ENCODE peak calls at places on chromosomes 11 and 22, in eight cellular contexts. Q is heart right ventricle; Z is pancreas; A is DND-41; B is effector memory CD4-positive, alpha-beta T cell; T is stomach; K is CD4-positive, CD25-positive, alpha-beta regulatory T cell; I is A549. R is an unnamed sample.
A peak's percentile ranks its signal among the peaks of the same experiment; 100 is the strongest.

GRCh38 chr11:118530180-118530682 is 761 bp upstream of the TMEM25 start:
- DNase-seq in Q (no peak), Z (no peak), A (no peak), B (no peak), T (peak; percentile 37), K (no peak), I (no peak), R (no peak)

GRCh38 chr11:103326070-103326794 is 217.0 kb downstream of the DYNC2H1 start:
- DNase-seq in Q (peak; percentile 42), Z (no peak), A (peak; percentile 52), B (no peak), T (no peak), K (no peak), I (peak; percentile 63), R (peak; percentile 54)

GRCh38 chr22:44025171-44026065 is 1.3 kb downstream of the PARVB start:
- DNase-seq in Q (no peak), Z (no peak), A (no peak), B (no peak), T (peak; percentile 45), K (no peak), I (no peak), R (no peak)

GRCh38 chr22:48276933-48277867 is 1514.8 kb downstream of the TBC1D22A start:
- DNase-seq in Q (no peak), Z (no peak), A (no peak), B (no peak), T (no peak), K (no peak), I (no peak), R (no peak)

GRCh38 chr11:73195191-73196007 is 22.7 kb upstream of the P2RY2 start:
- DNase-seq in Q (no peak), Z (no peak), A (no peak), B (no peak), T (peak; percentile 22), K (no peak), I (peak; percentile 82), R (no peak)

GRCh38 chr11:645536-645935 is 8.5 kb downstream of the DRD4 start:
- DNase-seq in Q (no peak), Z (no peak), A (no peak), B (no peak), T (no peak), K (no peak), I (no peak), R (no peak)

GRCh38 chr11:121670792-121671275 is 218.1 kb upstream of the SORL1-AS1 start:
- DNase-seq in Q (no peak), Z (no peak), A (no peak), B (no peak), T (no peak), K (no peak), I (no peak), R (no peak)

GRCh38 chr11:73982595-73982989 is at the start of gene UCP2:
- DNase-seq in Q (peak; percentile 75), Z (peak; percentile 91), A (peak; percentile 92), B (peak; percentile 74), T (peak; percentile 91), K (peak; percentile 81), I (no peak), R (peak; percentile 77)

GRCh38 chr11:110355011-110355744 is 58.8 kb upstream of the RDX start:
- DNase-seq in Q (no peak), Z (no peak), A (no peak), B (no peak), T (no peak), K (no peak), I (peak; percentile 14), R (no peak)

GRCh38 chr22:29914165-29914564 is 31.2 kb downstream of the MTMR3 start:
- DNase-seq in Q (no peak), Z (no peak), A (no peak), B (no peak), T (no peak), K (no peak), I (no peak), R (no peak)

GRCh38 chr11:108628812-108629211 is 35.2 kb upstream of the EXPH5 start:
- DNase-seq in Q (no peak), Z (no peak), A (no peak), B (no peak), T (no peak), K (no peak), I (no peak), R (no peak)

GRCh38 chr22:20136603-20136873 is 4.9 kb downstream of the ZDHHC8 start:
- DNase-seq in Q (no peak), Z (no peak), A (no peak), B (no peak), T (no peak), K (no peak), I (no peak), R (no peak)

GRCh38 chr11:130781906-130782305 is 134.4 kb downstream of the SNX19 start:
- DNase-seq in Q (no peak), Z (no peak), A (no peak), B (no peak), T (no peak), K (no peak), I (peak; percentile 21), R (no peak)

GRCh38 chr11:103608566-103608965 is 427.9 kb upstream of the DDI1 start:
- DNase-seq in Q (no peak), Z (no peak), A (no peak), B (no peak), T (no peak), K (no peak), I (no peak), R (no peak)

GRCh38 chr11:45754261-45754709 is 50.7 kb upstream of the SLC35C1 start:
- DNase-seq in Q (peak; percentile 59), Z (no peak), A (no peak), B (no peak), T (no peak), K (no peak), I (no peak), R (no peak)

GRCh38 chr22:22141771-22142591 is 102.6 kb upstream of the VPREB1 start:
- DNase-seq in Q (no peak), Z (no peak), A (no peak), B (no peak), T (no peak), K (no peak), I (no peak), R (no peak)

GRCh38 chr11:35305670-35306382 is 113.5 kb downstream of the SLC1A2 start:
- DNase-seq in Q (no peak), Z (no peak), A (peak; percentile 41), B (peak; percentile 20), T (peak; percentile 36), K (peak; percentile 10), I (peak; percentile 30), R (peak; percentile 43)

GRCh38 chr22:44545773-44546172 is 47.7 kb upstream of the RTL6 start:
- DNase-seq in Q (no peak), Z (peak; percentile 23), A (no peak), B (no peak), T (no peak), K (no peak), I (no peak), R (no peak)

DNA sequence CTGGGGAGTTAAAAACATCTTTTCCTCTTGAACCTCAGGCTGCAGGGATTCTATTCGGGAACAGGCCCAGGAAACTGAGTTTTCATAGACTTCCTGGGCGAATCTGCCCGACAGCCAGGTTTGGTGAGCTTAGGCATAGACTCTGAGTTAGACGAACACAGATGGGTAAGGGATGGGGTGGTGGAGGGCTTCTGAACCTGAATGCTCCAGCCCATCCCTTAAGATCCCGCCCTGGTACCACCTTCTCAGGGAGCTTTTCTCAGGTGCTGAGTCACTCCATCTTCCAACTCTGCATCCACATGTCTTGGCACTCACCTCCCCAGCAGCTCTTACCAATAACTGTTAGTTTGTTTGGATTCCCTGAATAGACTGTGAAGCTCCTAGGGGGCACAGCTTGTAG is 37.4 kb downstream of the MICAL2 start:
- DNase-seq in Q (no peak), Z (no peak), A (no peak), B (no peak), T (no peak), K (no peak), I (no peak), R (no peak)
- H3K4me1 ChIP-seq in Q (peaks cover 20% of the 10 kb centered on the region), Z (no peaks in the 10 kb centered on the region), A (no peaks in the 10 kb centered on the region), B (peaks cover 26% of the 10 kb centered on the region), T (peaks cover 39% of the 10 kb centered on the region), K (peaks cover 26% of the 10 kb centered on the region), I (peaks cover 23% of the 10 kb centered on the region), R (peaks cover 42% of the 10 kb centered on the region)

GRCh38 chr22:17262976-17263375 is 43.7 kb upstream of the ADA2 start:
- DNase-seq in Q (no peak), Z (no peak), A (no peak), B (no peak), T (no peak), K (no peak), I (no peak), R (no peak)
- H3K4me1 ChIP-seq in Q (no peaks in the 10 kb centered on the region), Z (peaks cover 20% of the 10 kb centered on the region), A (peaks cover 33% of the 10 kb centered on the region), B (peaks cover 2% of the 10 kb centered on the region), T (peaks cover 9% of the 10 kb centered on the region), K (peaks cover 23% of the 10 kb centered on the region), I (no peaks in the 10 kb centered on the region), R (peaks cover 26% of the 10 kb centered on the region)

GRCh38 chr11:65388731-65389130 is 2.3 kb downstream of the FRMD8 start:
- DNase-seq in Q (no peak), Z (no peak), A (no peak), B (no peak), T (no peak), K (no peak), I (no peak), R (no peak)
- H3K4me1 ChIP-seq in Q (peaks cover 65% of the 10 kb centered on the region), Z (peaks cover 39% of the 10 kb centered on the region), A (peaks cover 59% of the 10 kb centered on the region), B (peaks cover 58% of the 10 kb centered on the region), T (peaks cover 82% of the 10 kb centered on the region), K (peaks cover 70% of the 10 kb centered on the region), I (peaks cover 67% of the 10 kb centered on the region), R (peaks cover 73% of the 10 kb centered on the region)

GRCh38 chr22:36341640-36342041 is 46.1 kb downstream of the MYH9 start:
- DNase-seq in Q (no peak), Z (no peak), A (no peak), B (no peak), T (no peak), K (no peak), I (no peak), R (no peak)
- H3K4me1 ChIP-seq in Q (peaks cover 79% of the 10 kb centered on the region), Z (peaks cover 43% of the 10 kb centered on the region), A (no peaks in the 10 kb centered on the region), B (peaks cover 63% of the 10 kb centered on the region), T (peaks cover 100% of the 10 kb centered on the region), K (peaks cover 81% of the 10 kb centered on the region), I (peaks cover 68% of the 10 kb centered on the region), R (peaks cover 100% of the 10 kb centered on the region)

DNA sequence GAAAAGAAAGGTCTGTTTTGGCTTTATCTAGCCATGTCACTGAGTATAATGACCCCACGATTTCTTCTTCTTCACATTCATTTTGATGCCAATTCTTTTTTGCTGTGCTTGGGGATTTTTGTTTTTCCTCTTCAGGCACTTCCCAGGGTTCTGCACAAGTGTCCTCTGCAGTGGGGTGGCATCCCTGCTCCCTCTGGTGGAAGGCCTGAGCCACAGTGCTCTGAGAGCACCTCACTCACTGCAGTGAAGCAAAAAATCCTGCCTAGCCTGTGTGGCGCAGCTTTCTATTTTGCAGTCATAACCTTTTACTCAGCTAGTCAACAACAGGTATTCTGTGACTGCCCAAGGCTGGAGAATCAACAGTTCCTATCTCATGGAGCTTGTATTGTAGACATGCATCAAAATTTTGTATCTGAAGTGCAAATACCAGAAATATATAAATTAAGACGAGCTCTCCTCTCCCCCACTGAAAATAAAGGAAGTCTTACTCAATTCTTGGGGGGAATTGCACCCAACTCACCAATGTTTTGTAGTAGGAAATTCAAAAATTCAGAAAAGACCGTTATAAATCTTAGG is 153.3 kb downstream of the NCAM1 start:
- DNase-seq in Q (peak; percentile 59), Z (peak; percentile 62), A (peak; percentile 9), B (no peak), T (peak; percentile 80), K (no peak), I (peak; percentile 33), R (no peak)
- H3K4me1 ChIP-seq in Q (peaks cover 28% of the 10 kb centered on the region), Z (no peaks in the 10 kb centered on the region), A (no peaks in the 10 kb centered on the region), B (no peaks in the 10 kb centered on the region), T (peaks cover 17% of the 10 kb centered on the region), K (no peaks in the 10 kb centered on the region), I (no peaks in the 10 kb centered on the region), R (no peaks in the 10 kb centered on the region)